ENCODE peak calls at places on chromosome 18, in nine cellular contexts. R is stimulated activated CD8-positive, alpha-beta memory T cell treated with anti-CD3 and anti-CD28 coated beads, Interleukin-4, amount 100 ng/mL, for 48 hours; F is posterior cingulate gyrus; D is Peyer's patch; S is HFFc6; J is T-helper 2 cell; N is adrenal gland; X is T-helper 9 cell; G is A172. B is an unnamed sample.

GRCh38 chr18:22166070-22166972 is 3.1 kb upstream of the GATA6 start:
- DNase-seq in X (no peak), R (no peak), S (no peak), N (peak; percentile 85), G (no peak), F (no peak), J (no peak), D (peak; percentile 78), B (no peak)

GRCh38 chr18:57929922-57930321 is 114.1 kb upstream of the NEDD4L start:
- DNase-seq in N (no peak), D (no peak), G (no peak), S (no peak), J (no peak), X (no peak), R (no peak), F (no peak), B (no peak)

GRCh38 chr18:32095156-32095555 is 3.5 kb downstream of the RNF138 start:
- DNase-seq in R (no peak), G (no peak), S (no peak), F (no peak), D (no peak), N (peak; percentile 21), J (no peak), X (no peak), B (no peak)

GRCh38 chr18:54254265-54254758 is 15.0 kb upstream of the POLI start:
- DNase-seq in R (no peak), J (no peak), X (no peak), G (peak; percentile 7), N (no peak), D (no peak), S (peak; percentile 7), F (no peak), B (peak; percentile 35)

GRCh38 chr18:28087173-28087563 is 89.8 kb downstream of the CDH2 start:
- DNase-seq in D (no peak), X (no peak), S (no peak), G (peak; percentile 70), J (no peak), R (no peak), N (peak; percentile 66), F (peak; percentile 40), B (peak; percentile 84)

GRCh38 chr18:22300665-22301636 is 116.8 kb downstream of the CTAGE1 start:
- DNase-seq in J (no peak), X (no peak), R (no peak), F (no peak), N (no peak), S (no peak), D (no peak), G (peak; percentile 42), B (peak; percentile 75)

GRCh38 chr18:2903006-2903405 is 56.2 kb downstream of the EMILIN2 start:
- DNase-seq in S (peak; percentile 39), N (peak; percentile 70), D (no peak), J (no peak), R (no peak), F (no peak), X (no peak), G (peak; percentile 61), B (peak; percentile 51)

GRCh38 chr18:37524546-37525301 is 40.9 kb downstream of the CELF4 start:
- DNase-seq in J (no peak), F (no peak), R (no peak), N (no peak), X (no peak), D (no peak), S (no peak), G (no peak), B (no peak)

GRCh38 chr18:8049147-8049546 is 482.0 kb downstream of the PTPRM start:
- DNase-seq in S (no peak), N (no peak), F (no peak), G (no peak), J (no peak), D (no peak), R (no peak), X (no peak), B (peak; percentile 46)

GRCh38 chr18:49161627-49162026 is 210.9 kb upstream of the SMAD7 start:
- DNase-seq in X (no peak), N (no peak), J (no peak), D (no peak), S (peak; percentile 64), R (peak; percentile 43), G (no peak), F (no peak), B (peak; percentile 57)

GRCh38 chr18:1998121-1998520 is 573.2 kb downstream of the METTL4 start:
- DNase-seq in F (no peak), S (no peak), N (no peak), R (no peak), X (no peak), G (no peak), D (no peak), J (no peak), B (no peak)

GRCh38 chr18:6207119-6207518 is 207.6 kb downstream of the L3MBTL4 start:
- DNase-seq in F (no peak), D (no peak), N (no peak), R (no peak), S (no peak), X (no peak), G (no peak), J (no peak), B (no peak)

GRCh38 chr18:61587865-61588264 is 254.6 kb downstream of the CDH20 start:
- DNase-seq in G (no peak), J (no peak), N (no peak), X (no peak), F (no peak), S (no peak), R (no peak), D (no peak), B (no peak)

B was measured in M059J.